ENCODE peak calls at places on chromosomes 16 and 17, in eight cellular contexts. D is activated T-helper 2 cell treated with anti-CD3 and anti-CD28 coated beads, Interferon-gamma antibody, Interleukin-2, Interleukin-4, amounts not matched to agents 10 μg/mL and 5 μg/mL and 100 μg/mL, durations not matched to agents 14 hours and 24 hours and 36 hours; T is NCI-H748 treated with DMSO at 0.1 percent for 48 hours; O is HS-5; G is neural crest cell; L is naive thymus-derived CD4-positive, alpha-beta T cell; Y is HTR-8/SVneo; A is K562. M is an unnamed sample.

GRCh38 chr17:79630120-79630519 is 19.3 kb upstream of the RBFOX3 start:
- DNase-seq in D (no peak), L (no peak), T (no peak), G (no peak), Y (no peak), A (no peak), O (no peak), M (no peak)

GRCh38 chr17:82061047-82061925 is 4.3 kb downstream of the DUS1L start:
- DNase-seq in G (no peak), A (no peak), T (no peak), O (no peak), L (peak), D (no peak), Y (no peak), M (no peak)

GRCh38 chr16:13767215-13767614 is 152.7 kb upstream of the ERCC4 start:
- DNase-seq in D (no peak), L (no peak), Y (no peak), O (no peak), A (no peak), T (no peak), G (no peak), M (no peak)

GRCh38 chr16:87727346-87727745 is 38.4 kb downstream of the KLHDC4 start:
- DNase-seq in Y (no peak), A (no peak), G (no peak), L (no peak), O (no peak), T (no peak), D (no peak), M (no peak)

GRCh38 chr16:47475786-47476185 is 14.7 kb downstream of the PHKB start:
- DNase-seq in Y (no peak), L (no peak), A (no peak), D (no peak), T (no peak), G (no peak), O (no peak), M (no peak)

GRCh38 chr17:49775546-49776260 is 11.8 kb upstream of the FAM117A start:
- DNase-seq in D (no peak), A (no peak), G (no peak), Y (no peak), T (no peak), O (no peak), L (no peak), M (no peak)

GRCh38 chr16:75252946-75253911 is 1.8 kb upstream of the BCAR1 start:
- DNase-seq in A (no peak), Y (peak), L (no peak), T (no peak), D (no peak), O (peak), G (no peak), M (no peak)

GRCh38 chr17:82329683-82330321 is 3.8 kb downstream of the SECTM1 start:
- DNase-seq in O (no peak), G (no peak), T (no peak), Y (no peak), D (no peak), L (no peak), A (no peak), M (no peak)

GRCh38 chr17:50363217-50364060 is 9.5 kb downstream of the MRPL27 start:
- DNase-seq in T (peak), D (no peak), G (peak), O (no peak), L (no peak), Y (no peak), A (no peak), M (no peak)

GRCh38 chr17:36132421-36132831 is 28.8 kb downstream of the CCL4 start:
- DNase-seq in D (no peak), Y (no peak), A (no peak), O (no peak), L (no peak), T (no peak), G (no peak), M (no peak)

GRCh38 chr16:84593825-84594724 is 23.8 kb downstream of the COTL1 start:
- DNase-seq in Y (no peak), G (no peak), D (peak), A (no peak), T (no peak), O (no peak), L (peak), M (no peak)

GRCh38 chr16:85460252-85460982 is 152.7 kb upstream of the GSE1 start:
- DNase-seq in L (no peak), A (peak), Y (no peak), G (no peak), T (no peak), O (no peak), D (no peak), M (no peak)

GRCh38 chr16:84907575-84907974 is 87.8 kb downstream of the CRISPLD2 start:
- DNase-seq in T (no peak), O (no peak), A (no peak), L (no peak), G (no peak), Y (no peak), D (no peak), M (no peak)

GRCh38 chr17:28076138-28076537 is 33.7 kb downstream of the NLK start:
- DNase-seq in L (no peak), O (no peak), G (no peak), A (no peak), D (no peak), Y (no peak), T (no peak), M (no peak)

GRCh38 chr16:67311607-67312449 is 14.7 kb downstream of the KCTD19 start:
- DNase-seq in Y (peak), D (peak), L (no peak), A (peak), O (peak), G (no peak), T (no peak), M (peak)

GRCh38 chr16:22624038-22624656 is 113.5 kb downstream of the NPIPB5 start:
- DNase-seq in T (no peak), O (no peak), D (no peak), L (no peak), A (no peak), G (no peak), Y (no peak), M (no peak)

GRCh38 chr17:15648384-15648783 is 28.9 kb upstream of the FBXW10B start:
- DNase-seq in O (no peak), D (no peak), T (no peak), Y (no peak), L (no peak), A (no peak), G (no peak), M (no peak)

M was measured in amniotic stem cell.